ENCODE peak calls at places on chromosome 18, in nine cellular contexts. K is endothelial cell, S is astrocyte, R is glutamatergic neuron, D is epithelial cell of esophagus, U is GM13977, T is adrenal gland, I is astrocyte of the spinal cord, Y is spleen. Q is an unnamed sample.

GRCh38 chr18:24633121-24633520 is 172.7 kb downstream of the HRH4 start:
- DNase-seq in S (peak; percentile 0), U (no peak), Y (no peak), D (no peak), T (no peak), K (no peak), R (no peak), I (peak; percentile 1), Q (no peak)

GRCh38 chr18:24176727-24177416 is 38.0 kb downstream of the CABYR start:
- DNase-seq in K (peak; percentile 73), T (peak; percentile 74), R (peak; percentile 79), D (peak; percentile 66), U (peak; percentile 64), S (no peak), Y (peak; percentile 84), I (peak; percentile 48), Q (peak; percentile 58)

GRCh38 chr18:2948038-2948437 is 64.9 kb downstream of the LPIN2 start:
- DNase-seq in Y (no peak), D (peak; percentile 85), R (no peak), T (peak; percentile 38), K (no peak), I (peak; percentile 66), U (no peak), S (peak; percentile 33), Q (peak; percentile 80)

GRCh38 chr18:44946529-44947113 is 265.9 kb downstream of the SETBP1 start:
- DNase-seq in K (no peak), D (no peak), T (no peak), Y (no peak), I (no peak), R (no peak), U (no peak), S (no peak), Q (no peak)

GRCh38 chr18:32683044-32683443 is 89.8 kb downstream of the KLHL14 start:
- DNase-seq in R (no peak), D (no peak), U (no peak), T (no peak), Y (no peak), K (no peak), I (no peak), S (no peak), Q (no peak)

GRCh38 chr18:76972241-76972640 is 149.9 kb downstream of the ZNF236 start:
- DNase-seq in R (no peak), U (no peak), D (peak; percentile 59), T (no peak), I (no peak), Y (peak; percentile 37), S (no peak), K (no peak), Q (no peak)

GRCh38 chr18:74625157-74625556 is 27.5 kb downstream of the ZNF407 start:
- DNase-seq in S (peak; percentile 37), K (no peak), R (no peak), Y (no peak), T (no peak), U (no peak), D (no peak), I (peak; percentile 28), Q (no peak)

GRCh38 chr18:74288730-74289129 is 3.0 kb downstream of the CYB5A start:
- DNase-seq in D (no peak), K (no peak), Y (no peak), T (no peak), R (no peak), S (no peak), I (no peak), U (no peak), Q (peak; percentile 54)

GRCh38 chr18:30960661-30961060 is 81.9 kb downstream of the DSC3 start:
- DNase-seq in I (no peak), D (no peak), K (no peak), T (no peak), U (no peak), S (no peak), R (no peak), Y (no peak), Q (no peak)

GRCh38 chr18:36583155-36583745 is 245.6 kb downstream of the TPGS2 start:
- DNase-seq in U (peak; percentile 24), K (peak; percentile 24), D (peak; percentile 36), T (no peak), R (no peak), I (no peak), Y (no peak), S (no peak), Q (no peak)

GRCh38 chr18:36578871-36579270 is 249.9 kb downstream of the TPGS2 start:
- DNase-seq in S (no peak), K (no peak), R (no peak), T (peak; percentile 60), Y (no peak), I (peak; percentile 14), U (no peak), D (no peak), Q (no peak)

GRCh38 chr18:36580874-36581750 is 247.7 kb downstream of the TPGS2 start:
- DNase-seq in D (peak; percentile 72), T (no peak), K (no peak), S (peak; percentile 77), R (no peak), I (peak; percentile 35), U (no peak), Y (no peak), Q (no peak)

GRCh38 chr18:36579311-36579710 is 249.5 kb downstream of the TPGS2 start:
- DNase-seq in I (no peak), T (no peak), S (no peak), Y (no peak), R (no peak), K (no peak), D (no peak), U (no peak), Q (no peak)

DNA sequence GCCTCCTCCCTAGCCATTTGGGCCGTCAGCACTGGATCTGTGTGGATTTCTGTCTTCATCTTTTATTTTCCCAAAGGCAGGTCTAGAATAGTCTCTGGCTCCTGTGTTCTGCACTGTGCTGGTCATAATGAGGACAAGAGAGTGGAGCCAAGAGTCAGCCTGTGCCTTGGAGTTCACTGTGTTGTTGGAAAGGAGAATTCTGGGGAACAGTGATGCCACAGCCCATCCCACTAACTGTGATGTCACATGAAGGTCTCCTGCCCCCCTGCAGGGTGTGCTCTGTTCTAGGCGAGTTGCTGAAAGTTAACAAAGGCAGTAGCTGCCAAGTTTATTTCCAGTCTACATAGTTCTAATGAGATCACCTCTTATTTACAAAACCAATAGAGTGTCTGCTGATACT is 248.5 kb downstream of the TPGS2 start:
- DNase-seq in D (peak; percentile 54), R (no peak), I (peak; percentile 38), Y (no peak), U (no peak), T (peak; percentile 30), S (peak; percentile 51), K (no peak), Q (no peak)
- TF ChIP-seq CTCF in D (peak; percentile 37), R (no peak), I (no peak), Y (no peak), U (no peak), T (no peak), S (no peak), K (no peak), Q (no peak)

GRCh38 chr18:7793100-7793499 is 226.0 kb downstream of the PTPRM start:
- DNase-seq in D (no peak), T (no peak), R (no peak), Y (no peak), S (no peak), U (no peak), K (no peak), I (no peak), Q (no peak)

GRCh38 chr18:7784171-7784570 is 217.1 kb downstream of the PTPRM start:
- DNase-seq in Y (no peak), U (no peak), T (no peak), D (no peak), R (no peak), K (no peak), I (peak; percentile 10), S (no peak), Q (no peak)

GRCh38 chr18:7789853-7790552 is 222.9 kb downstream of the PTPRM start:
- DNase-seq in I (peak; percentile 60), T (no peak), S (peak; percentile 17), K (peak; percentile 33), U (no peak), R (peak; percentile 24), D (peak; percentile 71), Y (no peak), Q (no peak)
- TF ChIP-seq CTCF in I (peak; percentile 57), T (peak; percentile 50), S (peak; percentile 58), K (peak; percentile 74), U (peak; percentile 14), R (peak; percentile 73), D (peak; percentile 74), Y (peak; percentile 25), Q (peak; percentile 47)

GRCh38 chr18:13112982-13113381 is 105.6 kb upstream of the LDLRAD4 start:
- DNase-seq in K (peak; percentile 75), U (no peak), T (peak; percentile 47), Y (no peak), I (peak; percentile 53), D (peak; percentile 17), R (peak; percentile 90), S (peak; percentile 50), Q (peak; percentile 44)
- TF ChIP-seq CTCF in K (no peak), U (peak; percentile 20), T (peak; percentile 54), Y (no peak), I (peak; percentile 50), D (peak; percentile 20), R (no peak), S (peak; percentile 54), Q (peak; percentile 45)

GRCh38 chr18:63947051-63947790 is 1.9 kb upstream of the HMSD start:
- DNase-seq in K (no peak), U (no peak), Y (no peak), R (no peak), D (no peak), T (no peak), I (no peak), S (no peak), Q (no peak)

GRCh38 chr18:63949068-63949737 is at the start of gene HMSD:
- DNase-seq in K (peak; percentile 73), T (peak; percentile 24), Y (peak; percentile 88), R (peak; percentile 70), D (peak; percentile 72), I (peak; percentile 50), U (peak; percentile 78), S (peak; percentile 26), Q (peak; percentile 44)

GRCh38 chr18:63956755-63957154 is 7.7 kb downstream of the HMSD start:
- DNase-seq in D (no peak), S (no peak), Y (no peak), K (no peak), I (no peak), T (no peak), U (no peak), R (no peak), Q (no peak)

GRCh38 chr18:63953811-63954210 is 4.7 kb downstream of the HMSD start:
- DNase-seq in D (no peak), R (no peak), S (no peak), I (no peak), U (no peak), K (no peak), T (no peak), Y (no peak), Q (no peak)

GRCh38 chr18:63951302-63951705 is 2.2 kb downstream of the HMSD start:
- DNase-seq in D (peak; percentile 40), U (peak; percentile 49), T (no peak), R (no peak), S (peak; percentile 18), K (no peak), I (peak; percentile 59), Y (no peak), Q (no peak)
- TF ChIP-seq CTCF in D (peak; percentile 13), U (peak; percentile 35), T (no peak), R (peak; percentile 24), S (peak; percentile 50), K (no peak), I (peak; percentile 41), Y (no peak), Q (no peak)

GRCh38 chr18:34809697-34810096 is 99.6 kb downstream of the DTNA start:
- DNase-seq in I (peak; percentile 32), R (peak; percentile 64), D (peak; percentile 69), U (no peak), K (peak; percentile 65), Y (no peak), S (no peak), T (peak; percentile 23), Q (peak; percentile 62)
- TF ChIP-seq CTCF in I (peak; percentile 54), R (peak; percentile 47), D (peak; percentile 60), U (peak; percentile 15), K (peak; percentile 70), Y (no peak), S (peak; percentile 44), T (peak; percentile 28), Q (peak; percentile 36)